ENCODE peak calls at places on chromosome 13, in six cellular contexts. O is neuronal stem cell, A is IMR-90, L is H9, T is H1, G is mesenchymal stem cell. E is an unnamed sample.
A peak's percentile ranks its signal among the peaks of the same experiment; 100 is the strongest.

GRCh38 chr13:33006646-33007045 is 9.6 kb upstream of the KL start:
- DNase-seq in L (no peak), G (no peak), O (peak; percentile 65), T (no peak), A (no peak), E (no peak)

GRCh38 chr13:69291292-69291906 is 816.2 kb upstream of the ATXN8OS start:
- DNase-seq in L (no peak), G (no peak), A (no peak), O (no peak), T (no peak), E (no peak)

GRCh38 chr13:75173457-75174356 is 308.3 kb downstream of the TBC1D4 start:
- DNase-seq in O (no peak), A (no peak), G (no peak), L (no peak), T (no peak), E (no peak)

GRCh38 chr13:109737606-109738005 is 48.8 kb downstream of the IRS2 start:
- DNase-seq in A (peak; percentile 65), T (no peak), L (no peak), O (no peak), G (no peak), E (peak; percentile 12)

GRCh38 chr13:90545070-90545840 is 802.2 kb upstream of the MIR17HG start:
- DNase-seq in G (no peak), T (no peak), L (no peak), O (no peak), A (no peak), E (no peak)

GRCh38 chr13:27022571-27023311 is 148.9 kb downstream of the USP12 start:
- DNase-seq in G (peak; percentile 91), T (no peak), L (peak; percentile 10), O (no peak), A (peak; percentile 89), E (no peak)

GRCh38 chr13:94764576-94765321 is 52.4 kb upstream of the SOX21 start:
- DNase-seq in A (no peak), O (peak; percentile 8), T (no peak), G (no peak), L (no peak), E (no peak)

GRCh38 chr13:71522976-71523517 is 344.0 kb downstream of the DACH1 start:
- DNase-seq in G (no peak), L (no peak), O (no peak), A (no peak), T (no peak), E (no peak)

GRCh38 chr13:83515267-83515666 is 367.0 kb downstream of the SLITRK1 start:
- DNase-seq in A (peak; percentile 22), L (no peak), G (no peak), T (no peak), O (no peak), E (no peak)

GRCh38 chr13:37490176-37490575 is 108.4 kb downstream of the POSTN start:
- DNase-seq in A (peak; percentile 14), G (no peak), L (no peak), T (no peak), O (no peak), E (no peak)

GRCh38 chr13:97068964-97069815 is 74.9 kb upstream of the OXGR1 start:
- DNase-seq in T (no peak), O (no peak), L (no peak), G (no peak), A (no peak), E (peak; percentile 22)

GRCh38 chr13:114088863-114089262 is 43.6 kb downstream of the RASA3 start:
- DNase-seq in T (no peak), A (no peak), L (no peak), O (no peak), G (no peak), E (no peak)

GRCh38 chr13:70795484-70795883 is 687.2 kb upstream of the KLHL1 start:
- DNase-seq in O (no peak), L (no peak), A (no peak), T (no peak), G (no peak), E (no peak)

GRCh38 chr13:26425439-26426358 is 131.8 kb upstream of the WASF3 start:
- DNase-seq in A (peak; percentile 88), O (no peak), L (no peak), G (peak; percentile 60), T (no peak), E (no peak)

GRCh38 chr13:70473912-70474311 is 365.7 kb upstream of the KLHL1 start:
- DNase-seq in T (no peak), O (no peak), A (no peak), L (no peak), G (no peak), E (no peak)

GRCh38 chr13:72565893-72566292 is 161.5 kb downstream of the MZT1 start:
- DNase-seq in A (peak; percentile 15), L (no peak), T (no peak), G (peak; percentile 47), O (peak; percentile 5), E (peak; percentile 67)

GRCh38 chr13:46675016-46675415 is 121.9 kb downstream of the ESD start:
- DNase-seq in T (no peak), O (no peak), L (no peak), G (no peak), A (no peak), E (no peak)

GRCh38 chr13:33797622-33798021 is 20.3 kb upstream of the RFC3 start:
- DNase-seq in L (no peak), O (no peak), T (no peak), A (no peak), G (peak; percentile 18), E (no peak)

GRCh38 chr13:88031980-88032562 is 360.9 kb downstream of the SLITRK5 start:
- DNase-seq in A (peak; percentile 0), L (no peak), G (peak; percentile 23), O (no peak), T (no peak), E (no peak)

GRCh38 chr13:23671902-23672301 is 101.7 kb downstream of the TNFRSF19 start:
- DNase-seq in G (peak; percentile 76), L (no peak), A (peak; percentile 95), O (no peak), T (no peak), E (no peak)

GRCh38 chr13:28451482-28452217 is 43.3 kb downstream of the FLT1 start:
- DNase-seq in L (peak; percentile 59), G (no peak), O (no peak), A (no peak), T (no peak), E (peak; percentile 48)

DNA sequence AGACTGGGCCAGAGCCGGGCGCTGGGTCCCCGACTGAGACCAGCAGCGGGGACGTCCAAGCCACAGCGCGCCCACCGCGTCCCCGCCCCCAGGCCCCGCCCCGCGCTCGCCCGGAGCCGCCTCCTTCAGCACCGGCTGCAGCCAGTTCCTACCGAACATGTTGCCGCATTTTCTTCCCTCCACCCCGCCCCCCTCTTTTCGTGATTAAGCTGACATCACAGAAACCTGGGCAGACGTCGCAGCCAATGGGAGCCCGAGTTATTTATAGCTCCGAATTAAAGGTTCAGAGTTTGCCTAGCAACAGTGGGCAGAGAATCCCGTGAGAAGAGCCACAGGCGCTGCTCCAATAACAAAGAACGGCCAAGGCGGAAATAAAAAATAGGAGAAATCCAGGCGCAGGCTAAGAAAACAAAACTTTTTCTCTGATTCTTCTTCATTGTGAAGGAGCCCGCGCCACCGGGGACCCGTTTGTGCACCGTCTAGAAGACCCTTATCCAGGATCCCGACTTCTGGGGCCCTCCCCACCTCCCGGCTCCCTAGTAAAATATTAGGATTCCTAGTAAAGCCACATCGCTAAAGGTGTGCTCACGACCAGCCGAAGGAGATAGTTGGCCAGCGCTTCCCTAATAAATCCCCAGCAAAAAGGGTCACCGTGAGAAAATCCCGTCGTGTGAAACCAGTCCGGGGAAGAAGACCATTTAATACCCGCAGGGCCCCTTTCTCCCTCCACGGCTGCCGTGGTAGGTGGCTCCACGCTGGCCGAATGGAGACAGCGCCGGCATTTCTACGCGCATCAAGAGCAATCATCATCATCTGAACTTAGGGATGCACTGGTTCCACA is 61.7 kb downstream of the SERP2 start:
- DNase-seq in A (peak; percentile 98), T (peak; percentile 90), O (peak; percentile 99), G (peak; percentile 99), L (peak; percentile 98), E (peak; percentile 86)
- H2BK5ac ChIP-seq in A (peak overlapping the region; percentile 59), T (peak overlapping the region; percentile 93), O (no peak overlapping the region), G (peak overlapping the region; percentile 63), L (peak overlapping the region; percentile 70), E (peak overlapping the region; percentile 96)

GRCh38 chr13:86689901-86690300 is 890.7 kb upstream of the SLITRK6 start:
- DNase-seq in A (no peak), O (no peak), T (no peak), G (no peak), L (no peak), E (no peak)
- H3K14ac ChIP-seq in A (no peak overlapping the region), O (no peak overlapping the region), T (no peak overlapping the region), G (no peak overlapping the region), L (no peak overlapping the region), E (no peak overlapping the region)

GRCh38 chr13:40338217-40338616 is 328.2 kb downstream of the FOXO1 start:
- DNase-seq in T (peak; percentile 13), G (no peak), A (no peak), O (no peak), L (no peak), E (no peak)

GRCh38 chr13:40341086-40341471 is 325.4 kb downstream of the FOXO1 start:
- DNase-seq in T (no peak), A (no peak), L (no peak), G (no peak), O (peak; percentile 64), E (no peak)

GRCh38 chr13:40341501-40341900 is 324.9 kb downstream of the FOXO1 start:
- DNase-seq in A (no peak), O (peak; percentile 52), T (peak; percentile 39), L (no peak), G (no peak), E (no peak)

GRCh38 chr13:40342461-40342860 is 324.0 kb downstream of the FOXO1 start:
- DNase-seq in O (no peak), L (no peak), T (peak; percentile 36), A (no peak), G (no peak), E (no peak)

GRCh38 chr13:40340368-40341085 is 325.9 kb downstream of the FOXO1 start:
- DNase-seq in G (no peak), L (no peak), O (peak; percentile 15), T (no peak), A (no peak), E (peak; percentile 21)
- H2BK5ac ChIP-seq in G (peak overlapping the region; percentile 88), L (no peak overlapping the region), O (no peak overlapping the region), T (peak overlapping the region; percentile 64), A (no peak overlapping the region), E (peak overlapping the region; percentile 95)

GRCh38 chr13:77829963-77830362 is 88.7 kb downstream of the EDNRB start:
- DNase-seq in O (no peak), T (no peak), G (no peak), L (no peak), A (no peak), E (no peak)

GRCh38 chr13:77831870-77832269 is 86.8 kb downstream of the EDNRB start:
- DNase-seq in L (no peak), O (no peak), G (no peak), T (no peak), A (no peak), E (no peak)

GRCh38 chr13:77828815-77829214 is 89.8 kb downstream of the EDNRB start:
- DNase-seq in T (no peak), L (no peak), A (no peak), O (no peak), G (no peak), E (no peak)

GRCh38 chr13:77832339-77833100 is 86.1 kb downstream of the EDNRB start:
- DNase-seq in A (peak; percentile 6), G (peak; percentile 44), L (no peak), O (no peak), T (no peak), E (no peak)

DNA sequence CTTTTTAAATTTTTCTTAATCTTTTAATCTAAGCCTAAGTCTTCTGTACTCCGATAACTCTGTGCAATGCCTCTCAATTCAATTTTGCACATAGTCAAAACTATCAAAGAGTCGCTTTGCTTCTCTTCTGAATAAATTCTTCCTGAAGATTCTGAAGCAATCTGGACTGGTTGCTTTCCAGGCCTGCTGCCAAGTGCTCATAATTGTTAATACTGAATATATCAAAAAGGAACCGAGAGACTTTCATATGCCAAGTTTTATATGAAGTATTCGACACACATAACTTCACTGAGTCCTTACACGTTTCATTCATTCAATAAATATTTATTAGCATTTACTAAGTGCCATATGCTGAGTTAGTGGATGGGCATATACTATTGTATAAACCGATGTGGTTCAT is 91.3 kb downstream of the EDNRB start:
- DNase-seq in L (no peak), A (no peak), O (no peak), G (no peak), T (no peak), E (no peak)
- H3K14ac ChIP-seq in L (no peak overlapping the region), A (no peak overlapping the region), O (no peak overlapping the region), G (no peak overlapping the region), T (no peak overlapping the region), E (no peak overlapping the region)

E was measured in trophoblast cell.